ENCODE peak calls at places on chromosomes 1 and 21, in nine cellular contexts. G is mesendoderm; R is endothelial cell; T is left cardiac atrium; A is bronchial epithelial cell; D is posterior cingulate gyrus; F is CD4-positive, alpha-beta T cell; I is iris pigment epithelial cell; K is PC-9. H is an unnamed sample.
A peak's percentile ranks its signal among the peaks of the same experiment; 100 is the strongest.

GRCh38 chr1:75986478-75986877 is 54.3 kb upstream of the ASB17 start:
- DNase-seq in K (no peak), I (no peak), R (no peak), D (no peak), G (no peak), F (no peak), A (no peak), T (no peak), H (no peak)

GRCh38 chr1:84871181-84871580 is 21.8 kb downstream of the LPAR3 start:
- DNase-seq in K (no peak), A (no peak), D (no peak), I (no peak), F (no peak), T (no peak), R (no peak), G (no peak), H (no peak)

GRCh38 chr1:30782361-30783243 is 25.0 kb upstream of the LAPTM5 start:
- DNase-seq in R (peak; percentile 88), T (peak; percentile 70), D (peak; percentile 82), G (peak; percentile 82), I (peak; percentile 38), A (peak; percentile 21), F (peak; percentile 64), K (peak; percentile 52), H (no peak)

GRCh38 chr1:29270881-29271390 is 34.6 kb downstream of the PTPRU start:
- DNase-seq in G (no peak), R (no peak), K (no peak), A (no peak), D (no peak), F (no peak), I (no peak), T (no peak), H (no peak)

GRCh38 chr1:107920999-107921398 is 44.0 kb downstream of the VAV3 start:
- DNase-seq in R (no peak), G (no peak), T (no peak), F (no peak), K (no peak), I (no peak), D (no peak), A (no peak), H (no peak)

GRCh38 chr1:35437200-35437599 is 120.0 kb downstream of the KIAA0319L start:
- DNase-seq in T (no peak), A (no peak), F (no peak), G (no peak), I (no peak), R (no peak), D (no peak), K (no peak), H (no peak)

GRCh38 chr1:185279571-185279970 is 37.5 kb downstream of the IVNS1ABP start:
- DNase-seq in G (no peak), I (peak; percentile 65), R (no peak), K (no peak), T (no peak), D (no peak), F (no peak), A (peak; percentile 63), H (no peak)

GRCh38 chr1:12532405-12533315 is 85.3 kb downstream of the DHRS3 start:
- DNase-seq in D (no peak), R (no peak), I (no peak), G (no peak), K (no peak), F (no peak), T (no peak), A (no peak), H (no peak)

GRCh38 chr1:108124622-108125311 is 75.4 kb downstream of the SLC25A24 start:
- DNase-seq in I (no peak), G (no peak), K (no peak), A (no peak), T (no peak), D (no peak), F (no peak), R (no peak), H (no peak)

GRCh38 chr1:155608888-155609225 is 1.2 kb upstream of the MSTO1 start:
- DNase-seq in F (no peak), D (no peak), T (no peak), I (no peak), R (no peak), A (no peak), G (no peak), K (no peak), H (no peak)

GRCh38 chr1:159068877-159069276 is 7.7 kb downstream of the AIM2 start:
- DNase-seq in R (no peak), K (no peak), D (no peak), I (peak; percentile 86), G (no peak), F (no peak), T (no peak), A (peak; percentile 70), H (peak; percentile 30)

GRCh38 chr21:33866851-33867250 is 48.8 kb downstream of the ATP5PO start:
- DNase-seq in T (no peak), G (no peak), K (no peak), R (no peak), F (no peak), I (peak; percentile 24), D (no peak), A (no peak), H (no peak)

GRCh38 chr1:77686784-77687518 is 4.5 kb upstream of the ZZZ3 start:
- DNase-seq in F (no peak), D (no peak), A (no peak), K (no peak), I (no peak), T (no peak), G (peak; percentile 53), R (peak; percentile 15), H (no peak)

GRCh38 chr1:74415935-74416334 is 96.5 kb downstream of the LRRC53 start:
- DNase-seq in R (no peak), A (no peak), I (no peak), F (no peak), G (no peak), K (no peak), D (no peak), T (no peak), H (no peak)

GRCh38 chr1:92709738-92710137 is 75.2 kb downstream of the EVI5 start:
- DNase-seq in G (peak; percentile 45), A (peak; percentile 73), I (peak; percentile 93), K (peak; percentile 9), D (no peak), R (no peak), F (no peak), T (no peak), H (peak; percentile 49)

GRCh38 chr1:18160290-18160942 is 52.8 kb downstream of the IGSF21 start:
- DNase-seq in R (no peak), I (no peak), G (no peak), K (no peak), T (peak; percentile 47), D (no peak), A (no peak), F (no peak), H (no peak)

GRCh38 chr1:154346276-154346914 is 21.1 kb downstream of the ATP8B2 start:
- DNase-seq in K (no peak), T (no peak), I (no peak), D (no peak), F (no peak), A (no peak), R (no peak), G (no peak), H (no peak)

GRCh38 chr1:89894210-89894668 is 73.4 kb downstream of the LRRC8D start:
- DNase-seq in F (no peak), T (no peak), D (no peak), A (peak; percentile 71), G (peak; percentile 20), R (no peak), K (no peak), I (peak; percentile 97), H (peak; percentile 41)

GRCh38 chr1:116847688-116848531 is 61.8 kb upstream of the PTGFRN start:
- DNase-seq in R (no peak), K (no peak), D (no peak), I (peak; percentile 63), F (no peak), T (peak; percentile 75), A (peak; percentile 52), G (no peak), H (peak; percentile 26)

GRCh38 chr1:41769068-41769467 is 149.7 kb downstream of the HIVEP3 start:
- DNase-seq in R (no peak), I (no peak), T (no peak), A (no peak), F (no peak), D (no peak), G (no peak), K (no peak), H (no peak)

GRCh38 chr1:17765444-17766411 is 10.6 kb downstream of the ACTL8 start:
- DNase-seq in R (no peak), F (no peak), I (peak; percentile 93), G (no peak), T (peak; percentile 63), D (no peak), A (peak; percentile 35), K (peak; percentile 9), H (no peak)

GRCh38 chr21:23644768-23645167 is 1962.5 kb downstream of the MRPL39 start:
- DNase-seq in K (no peak), A (no peak), T (no peak), R (no peak), F (no peak), D (no peak), G (no peak), I (no peak), H (no peak)

GRCh38 chr1:231170875-231171274 is 9.0 kb downstream of the TRIM67 start:
- DNase-seq in R (no peak), T (no peak), A (no peak), K (no peak), I (no peak), F (no peak), D (no peak), G (peak; percentile 53), H (no peak)

GRCh38 chr21:45209046-45209445 is 78.6 kb downstream of the POFUT2 start:
- DNase-seq in T (no peak), R (no peak), I (peak; percentile 82), F (no peak), A (peak; percentile 13), G (no peak), D (no peak), K (no peak), H (peak; percentile 22)

GRCh38 chr1:47755368-47755990 is 241.7 kb downstream of the TRABD2B start:
- DNase-seq in K (peak; percentile 21), D (no peak), G (peak; percentile 75), F (peak; percentile 37), A (peak; percentile 8), I (no peak), T (no peak), R (peak; percentile 77), H (no peak)

GRCh38 chr1:227318852-227319607 is 738 bp upstream of the CDC42BPA start:
- DNase-seq in D (peak; percentile 61), A (peak; percentile 75), I (peak; percentile 41), T (peak; percentile 46), R (peak; percentile 40), G (peak; percentile 96), K (peak; percentile 61), F (no peak), H (peak; percentile 69)

GRCh38 chr1:22376001-22376400 is 75.7 kb upstream of the ZBTB40 start:
- DNase-seq in I (no peak), F (no peak), K (no peak), D (no peak), G (no peak), R (no peak), T (no peak), A (no peak), H (no peak)

GRCh38 chr1:114033219-114033706 is 54.0 kb downstream of the OLFML3 start:
- DNase-seq in R (peak; percentile 21), K (no peak), T (no peak), G (peak; percentile 89), D (no peak), A (peak; percentile 15), F (no peak), I (peak; percentile 12), H (no peak)

GRCh38 chr1:232521660-232522059 is 108.3 kb downstream of the SIPA1L2 start:
- DNase-seq in A (peak; percentile 61), R (no peak), F (no peak), T (no peak), G (no peak), D (no peak), I (no peak), K (no peak), H (no peak)

GRCh38 chr1:36528361-36529349 is 45.9 kb upstream of the CSF3R start:
- DNase-seq in I (peak; percentile 6), D (no peak), R (no peak), T (no peak), K (no peak), F (no peak), G (peak; percentile 68), A (no peak), H (no peak)

GRCh38 chr1:58545591-58546519 is 671 bp downstream of the OMA1 start:
- DNase-seq in K (peak; percentile 62), G (peak; percentile 73), F (peak; percentile 68), T (peak; percentile 88), I (peak; percentile 68), R (peak; percentile 67), A (peak; percentile 53), D (peak; percentile 79), H (peak; percentile 64)